ENCODE peak calls at places on chromosomes 1 and 21, in nine cellular contexts. R, H, C, L, V, X, Y, D and I are unnamed samples. For H3K36me3 and H3K4me1, the result is how much of the 10 kb centered on the place peaks cover.

GRCh38 chr1:42756956-42757891 is 9.6 kb downstream of the P3H1 start:
- DNase-seq in R (no peak), H (no peak), C (no peak), L (no peak), V (no peak), X (peak), Y (peak), D (peak), I (no peak)

GRCh38 chr1:210531475-210532222 is 202.9 kb downstream of the HHAT start:
- DNase-seq in R (no peak), H (no peak), C (no peak), L (no peak), V (no peak), X (no peak), Y (no peak), D (no peak), I (no peak)

GRCh38 chr1:248695451-248696132 is 7.0 kb downstream of the OR14I1 start:
- DNase-seq in R (no peak), H (no peak), C (no peak), L (no peak), V (no peak), X (no peak), Y (no peak), D (no peak), I (no peak)

GRCh38 chr1:169105087-169105433 is 1.4 kb upstream of the ATP1B1 start:
- DNase-seq in R (no peak), H (no peak), C (no peak), L (no peak), V (no peak), X (no peak), Y (no peak), D (no peak), I (no peak)

GRCh38 chr1:247465796-247466195 is 7.9 kb upstream of the OR2B11 start:
- DNase-seq in R (no peak), H (no peak), C (no peak), L (no peak), V (no peak), X (no peak), Y (no peak), D (no peak), I (no peak)

GRCh38 chr21:41975391-41976272 is 21.8 kb upstream of the C2CD2 start:
- DNase-seq in R (peak), H (no peak), C (peak), L (no peak), V (no peak), X (no peak), Y (peak), D (no peak), I (no peak)

GRCh38 chr1:15322648-15323350 is 75.8 kb downstream of the FHAD1 start:
- DNase-seq in R (no peak), H (no peak), C (no peak), L (peak), V (no peak), X (no peak), Y (no peak), D (no peak), I (no peak)

GRCh38 chr1:53557830-53558784 is 98.9 kb downstream of the DMRTB1 start:
- DNase-seq in R (peak), H (no peak), C (no peak), L (no peak), V (no peak), X (no peak), Y (peak), D (no peak), I (no peak)

GRCh38 chr1:48644950-48645605 is 131.6 kb downstream of the BEND5 start:
- DNase-seq in R (no peak), H (no peak), C (no peak), L (no peak), V (no peak), X (no peak), Y (no peak), D (no peak), I (no peak)

GRCh38 chr1:1308756-1309524 is 543 bp downstream of the PUSL1 start:
- DNase-seq in R (peak), H (no peak), C (peak), L (no peak), V (no peak), X (no peak), Y (peak), D (no peak), I (no peak)

GRCh38 chr1:36248250-36248894 is 24.1 kb downstream of the THRAP3 start:
- DNase-seq in R (no peak), H (no peak), C (peak), L (no peak), V (no peak), X (peak), Y (no peak), D (peak), I (peak)

GRCh38 chr1:7060826-7061225 is 275.6 kb downstream of the CAMTA1 start:
- DNase-seq in R (no peak), H (no peak), C (no peak), L (no peak), V (no peak), X (no peak), Y (no peak), D (no peak), I (no peak)

GRCh38 chr1:43549921-43550597 is 19.4 kb downstream of the PTPRF start:
- DNase-seq in R (peak), H (no peak), C (peak), L (peak), V (no peak), X (no peak), Y (peak), D (peak), I (peak)

GRCh38 chr21:32413697-32414578 is 1.4 kb downstream of the EVA1C start:
- DNase-seq in R (no peak), H (no peak), C (peak), L (no peak), V (no peak), X (peak), Y (no peak), D (no peak), I (no peak)

GRCh38 chr1:94720091-94720793 is 99.9 kb upstream of the SLC44A3 start:
- DNase-seq in R (no peak), H (no peak), C (peak), L (no peak), V (peak), X (no peak), Y (no peak), D (no peak), I (no peak)

GRCh38 chr1:107739651-107740050 is 225.3 kb downstream of the VAV3 start:
- DNase-seq in R (no peak), H (no peak), C (no peak), L (no peak), V (no peak), X (no peak), Y (peak), D (no peak), I (no peak)

GRCh38 chr1:1273535-1274298 is at the start of gene UBE2J2:
- DNase-seq in R (peak), H (peak), C (peak), L (peak), V (peak), X (peak), Y (peak), D (peak), I (peak)

GRCh38 chr1:45679123-45679522 is 7.2 kb downstream of the GPBP1L1 start:
- DNase-seq in R (no peak), H (no peak), C (no peak), L (no peak), V (no peak), X (peak), Y (no peak), D (no peak), I (no peak)

GRCh38 chr21:34967509-34968289 is 81.4 kb downstream of the RUNX1 start:
- DNase-seq in R (no peak), H (no peak), C (no peak), L (no peak), V (no peak), X (no peak), Y (no peak), D (no peak), I (no peak)

GRCh38 chr1:199453731-199454130 is 573.8 kb upstream of the NR5A2 start:
- DNase-seq in R (no peak), H (no peak), C (no peak), L (no peak), V (no peak), X (peak), Y (no peak), D (no peak), I (no peak)

GRCh38 chr21:42596657-42597056 is 56.8 kb upstream of the PDE9A start:
- DNase-seq in R (no peak), H (no peak), C (no peak), L (no peak), V (no peak), X (no peak), Y (no peak), D (no peak), I (no peak)

GRCh38 chr21:32383812-32384211 is 9.0 kb downstream of the URB1 start:
- DNase-seq in R (no peak), H (no peak), C (no peak), L (no peak), V (no peak), X (no peak), Y (no peak), D (no peak), I (no peak)

GRCh38 chr1:61184035-61184713 is 101.8 kb downstream of the NFIA start:
- DNase-seq in R (peak), H (no peak), C (peak), L (peak), V (no peak), X (peak), Y (no peak), D (no peak), I (peak)

GRCh38 chr1:229445828-229446227 is 11.9 kb upstream of the ACTA1 start:
- DNase-seq in R (no peak), H (no peak), C (no peak), L (no peak), V (no peak), X (no peak), Y (no peak), D (no peak), I (no peak)

GRCh38 chr1:231106347-231106746 is 55.5 kb upstream of the TRIM67 start:
- DNase-seq in R (no peak), H (no peak), C (no peak), L (no peak), V (no peak), X (peak), Y (no peak), D (no peak), I (no peak)

GRCh38 chr1:198559362-198559761 is 18.9 kb upstream of the ATP6V1G3 start:
- DNase-seq in R (no peak), H (no peak), C (no peak), L (no peak), V (no peak), X (no peak), Y (no peak), D (no peak), I (no peak)

GRCh38 chr21:30579351-30579750 is 10.8 kb downstream of the KRTAP22-2 start:
- DNase-seq in R (no peak), H (no peak), C (no peak), L (no peak), V (no peak), X (no peak), Y (no peak), D (no peak), I (no peak)

GRCh38 chr21:45263534-45263933 is 24.2 kb downstream of the POFUT2 start:
- DNase-seq in R (peak), H (no peak), C (peak), L (no peak), V (no peak), X (no peak), Y (no peak), D (no peak), I (no peak)

GRCh38 chr1:76901158-76901767 is 34.0 kb downstream of the ST6GALNAC5 start:
- DNase-seq in R (no peak), H (peak), C (no peak), L (no peak), V (peak), X (peak), Y (peak), D (peak), I (peak)

GRCh38 chr1:89865498-89866385 is 44.9 kb downstream of the LRRC8D start:
- DNase-seq in R (no peak), H (no peak), C (no peak), L (no peak), V (no peak), X (peak), Y (no peak), D (peak), I (no peak)

GRCh38 chr1:16367968-16368910 is 1.2 kb downstream of the SZRD1 start:
- DNase-seq in R (no peak), H (no peak), C (no peak), L (no peak), V (no peak), X (peak), Y (no peak), D (no peak), I (no peak)

GRCh38 chr1:23539698-23540266 is 8.7 kb upstream of the E2F2 start:
- DNase-seq in R (peak), H (peak), C (peak), L (peak), V (peak), X (peak), Y (peak), D (peak), I (peak)

DNA sequence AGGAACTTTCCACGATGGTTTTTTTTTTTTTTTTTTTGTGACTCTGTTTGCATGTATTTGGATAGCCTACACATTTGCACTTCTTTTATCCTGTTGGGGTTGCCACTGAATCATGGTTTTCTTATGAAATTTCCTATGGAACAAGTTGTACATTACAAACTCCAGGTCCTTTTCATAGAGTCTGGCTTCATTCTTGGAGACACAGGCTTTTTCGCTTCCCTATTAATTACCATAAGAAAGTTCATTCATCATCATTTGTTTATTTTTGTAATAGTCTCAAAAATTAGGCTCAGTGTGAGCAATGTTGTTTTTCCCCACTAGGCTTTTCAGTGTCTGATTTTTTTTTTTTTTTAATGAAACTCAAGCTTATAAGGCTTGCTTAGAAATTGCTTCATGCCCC is 179.4 kb downstream of the FMN2 start:
- DNase-seq in R (no peak), H (no peak), C (no peak), L (no peak), V (no peak), X (no peak), Y (no peak), D (no peak), I (no peak)
- H3K36me3 ChIP-seq in R (under half), H (under half), C (under half), L (under half), V (under half), X (under half), Y (under half), D (under half), I (under half)

GRCh38 chr1:207321045-207321789 is at the start of gene CD55:
- DNase-seq in R (peak), H (peak), C (peak), L (peak), V (peak), X (peak), Y (peak), D (peak), I (peak)
- H3K4me1 ChIP-seq in R (under half), H (under half), C (under half), L (under half), V (under half), X (under half), Y (under half), D (under half), I (under half)

GRCh38 chr1:185044981-185045792 is at the start of gene RNF2:
- DNase-seq in R (peak), H (peak), C (peak), L (peak), V (peak), X (peak), Y (peak), D (peak), I (peak)
- TF ChIP-seq CTCF in R (no peak), H (no peak), C (no peak), L (no peak), V (no peak), X (no peak), Y (no peak), D (no peak), I (no peak)

GRCh38 chr1:236734141-236734765 is 48.0 kb downstream of the ACTN2 start:
- DNase-seq in R (no peak), H (no peak), C (no peak), L (no peak), V (no peak), X (peak), Y (no peak), D (no peak), I (no peak)
- H3K36me3 ChIP-seq in R (under half), H (under half), C (under half), L (half or more), V (under half), X (under half), Y (under half), D (under half), I (under half)

DNA sequence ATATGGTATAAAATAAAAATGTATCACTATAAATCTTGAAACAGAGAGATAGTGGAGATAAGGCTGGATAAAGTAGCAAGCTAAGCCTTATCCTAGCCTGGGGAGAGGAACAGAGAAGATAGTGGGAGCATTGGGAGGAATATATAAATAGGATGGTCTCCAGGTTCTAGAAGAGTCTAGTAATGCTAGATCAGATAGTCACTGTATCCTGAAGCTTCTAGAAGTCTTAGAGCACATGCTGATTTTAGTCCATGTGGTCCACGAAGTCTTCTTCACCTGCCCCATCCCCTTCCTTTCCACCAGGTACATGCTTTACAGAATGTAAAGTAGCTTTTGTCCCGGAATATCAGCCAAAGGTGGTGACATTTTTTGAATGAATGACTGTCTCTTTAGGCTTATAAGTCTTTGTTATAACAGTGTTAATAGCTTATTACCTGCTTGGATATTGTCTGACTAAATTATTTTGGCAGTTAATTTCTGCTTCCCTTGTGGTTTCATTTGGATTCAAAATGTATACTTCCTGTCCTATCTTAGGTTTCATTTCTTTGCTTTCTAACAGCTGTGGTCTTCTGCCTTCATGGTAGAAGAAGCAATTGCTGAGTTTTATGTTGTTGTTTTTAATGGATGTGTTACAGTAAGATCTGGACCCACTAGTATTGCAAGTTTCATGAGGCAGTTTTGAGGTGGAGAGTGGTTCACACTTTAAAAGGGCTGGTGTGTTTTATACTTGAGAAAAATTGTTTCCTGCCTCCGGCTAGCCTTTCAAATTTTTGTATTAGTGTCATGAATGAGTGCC is 5.9 kb downstream of the SMG7 start:
- DNase-seq in R (no peak), H (no peak), C (no peak), L (no peak), V (no peak), X (no peak), Y (no peak), D (no peak), I (no peak)
- H3K4me1 ChIP-seq in R (under half), H (half or more), C (under half), L (half or more), V (under half), X (under half), Y (under half), D (under half), I (under half)

GRCh38 chr1:11266268-11267074 is 4.1 kb upstream of the MTOR start:
- DNase-seq in R (no peak), H (no peak), C (no peak), L (no peak), V (no peak), X (no peak), Y (no peak), D (no peak), I (no peak)

DNA sequence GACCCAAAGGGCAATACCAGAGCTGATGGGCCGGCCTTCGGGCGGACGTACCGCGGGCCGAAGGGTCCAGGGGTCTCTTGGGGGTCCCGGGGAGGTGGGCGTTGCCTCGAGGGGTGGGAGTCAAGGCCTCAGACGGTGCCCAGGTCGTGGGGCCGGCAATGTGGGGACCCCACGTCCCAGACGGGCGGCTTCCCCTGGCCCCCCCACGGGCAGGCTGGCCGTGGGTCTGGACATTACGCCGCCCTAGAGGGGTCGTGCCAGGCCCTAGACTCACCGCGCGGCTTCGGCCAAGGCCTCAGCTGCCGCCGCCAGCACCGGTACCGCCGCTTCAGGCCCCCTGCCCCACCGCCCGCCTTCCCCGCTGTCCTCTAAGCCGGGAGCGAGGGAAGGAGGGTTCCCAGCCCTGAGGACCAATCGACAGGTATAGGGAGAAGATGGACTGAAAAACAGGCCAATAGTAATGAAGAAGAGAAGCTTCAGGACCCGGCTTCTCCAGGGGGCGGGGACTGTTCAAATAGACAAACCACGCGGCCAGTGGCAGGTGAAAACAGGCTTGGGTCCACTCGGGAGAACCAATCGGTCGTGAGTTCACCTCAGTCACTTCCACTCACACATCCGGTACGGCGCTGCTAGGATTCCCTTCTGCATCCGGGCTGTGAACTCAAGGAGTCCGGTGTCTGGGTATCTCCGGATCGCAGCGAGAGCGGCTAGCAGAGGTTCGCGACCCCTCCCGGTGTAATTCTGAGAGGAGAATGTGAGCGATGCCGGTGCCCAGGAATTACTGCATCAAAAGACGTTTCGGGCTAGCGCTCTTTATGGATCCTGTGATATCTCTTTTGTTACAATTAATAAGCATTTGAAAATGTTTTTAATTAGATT is at the start of gene MTOR:
- DNase-seq in R (peak), H (peak), C (peak), L (peak), V (peak), X (peak), Y (peak), D (peak), I (peak)
- TF ChIP-seq CTCF in R (peak), H (no peak), C (no peak), L (no peak), V (no peak), X (no peak), Y (peak), D (peak), I (no peak)

DNA sequence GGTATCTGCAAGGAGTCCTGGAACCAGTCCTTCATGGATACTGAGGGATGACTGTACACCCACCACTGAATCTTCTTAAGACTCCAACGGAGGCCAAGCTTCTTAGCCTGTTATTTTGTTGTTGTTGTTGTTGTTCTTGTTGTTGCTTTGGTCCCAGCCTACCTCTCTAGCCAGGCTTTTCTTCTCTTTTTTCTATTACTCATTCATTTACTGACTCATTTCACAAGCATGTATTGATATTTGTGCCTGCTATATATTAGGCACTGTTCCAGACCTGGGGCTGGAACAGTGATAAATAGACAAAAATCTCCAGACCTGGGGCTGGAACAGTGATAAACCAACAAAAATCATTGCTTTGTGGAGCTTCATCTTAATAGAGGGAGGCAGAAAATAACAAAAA is 20.4 kb downstream of the CENPF start:
- DNase-seq in R (no peak), H (no peak), C (no peak), L (no peak), V (no peak), X (no peak), Y (no peak), D (no peak), I (no peak)
- H3K36me3 ChIP-seq in R (under half), H (under half), C (under half), L (under half), V (under half), X (under half), Y (half or more), D (half or more), I (under half)